ENCODE peak calls at places on chromosomes 3 and 15, in eight cellular contexts. One of them, this sample, is unnamed.
A peak's percentile ranks its signal among the peaks of the same experiment; 100 is the strongest.

GRCh38 chr15:51971353-51972133 is at the start of gene LEO1:
- DNase-seq in stimulated activated CD4-positive, alpha-beta T cell treated with anti-CD3 and anti-CD28 coated beads, Interleukin-2, amount 100 ng/mL, for 24 hours: peak; percentile 89
- DNase-seq in left ventricle myocardium superior: peak; percentile 88
- DNase-seq in hepatic stellate cell: peak; percentile 94
- DNase-seq in activated T-helper 9 cell treated with anti-CD3 and anti-CD28 coated beads, Interleukin-2, amount 50 U/mL, for 16 hours: peak; percentile 81
- DNase-seq in effector memory CD4-positive, alpha-beta T cell: peak; percentile 85
- DNase-seq in EL: peak; percentile 96
- DNase-seq in transverse colon: peak; percentile 92
- DNase-seq in this sample: peak; percentile 97

GRCh38 chr15:68384451-68385239 is 47.3 kb downstream of the ITGA11 start:
- DNase-seq in effector memory CD4-positive, alpha-beta T cell: no peak
- DNase-seq in left ventricle myocardium superior: peak; percentile 58
- DNase-seq in activated T-helper 9 cell treated with anti-CD3 and anti-CD28 coated beads, Interleukin-2, amount 50 U/mL, for 16 hours: no peak
- DNase-seq in transverse colon: no peak
- DNase-seq in hepatic stellate cell: peak; percentile 89
- DNase-seq in EL: peak; percentile 95
- DNase-seq in stimulated activated CD4-positive, alpha-beta T cell treated with anti-CD3 and anti-CD28 coated beads, Interleukin-2, amount 100 ng/mL, for 24 hours: peak; percentile 12
- DNase-seq in this sample: no peak

GRCh38 chr3:49616491-49616941 is 57.6 kb upstream of the APEH start:
- DNase-seq in EL: peak; percentile 63
- DNase-seq in effector memory CD4-positive, alpha-beta T cell: no peak
- DNase-seq in stimulated activated CD4-positive, alpha-beta T cell treated with anti-CD3 and anti-CD28 coated beads, Interleukin-2, amount 100 ng/mL, for 24 hours: no peak
- DNase-seq in left ventricle myocardium superior: no peak
- DNase-seq in hepatic stellate cell: no peak
- DNase-seq in transverse colon: no peak
- DNase-seq in activated T-helper 9 cell treated with anti-CD3 and anti-CD28 coated beads, Interleukin-2, amount 50 U/mL, for 16 hours: no peak
- DNase-seq in this sample: no peak

GRCh38 chr3:65854606-65855304 is 184.0 kb downstream of the MAGI1 start:
- DNase-seq in left ventricle myocardium superior: no peak
- DNase-seq in stimulated activated CD4-positive, alpha-beta T cell treated with anti-CD3 and anti-CD28 coated beads, Interleukin-2, amount 100 ng/mL, for 24 hours: no peak
- DNase-seq in effector memory CD4-positive, alpha-beta T cell: no peak
- DNase-seq in hepatic stellate cell: no peak
- DNase-seq in EL: peak; percentile 50
- DNase-seq in transverse colon: peak; percentile 66
- DNase-seq in activated T-helper 9 cell treated with anti-CD3 and anti-CD28 coated beads, Interleukin-2, amount 50 U/mL, for 16 hours: no peak
- DNase-seq in this sample: no peak

GRCh38 chr3:119346076-119346496 is 51.9 kb downstream of the ARHGAP31 start:
- DNase-seq in activated T-helper 9 cell treated with anti-CD3 and anti-CD28 coated beads, Interleukin-2, amount 50 U/mL, for 16 hours: no peak
- DNase-seq in hepatic stellate cell: peak; percentile 18
- DNase-seq in EL: peak; percentile 9
- DNase-seq in left ventricle myocardium superior: no peak
- DNase-seq in transverse colon: no peak
- DNase-seq in effector memory CD4-positive, alpha-beta T cell: no peak
- DNase-seq in stimulated activated CD4-positive, alpha-beta T cell treated with anti-CD3 and anti-CD28 coated beads, Interleukin-2, amount 100 ng/mL, for 24 hours: no peak
- DNase-seq in this sample: no peak

GRCh38 chr3:179463299-179463698 is 12.0 kb upstream of the GNB4 start:
- DNase-seq in hepatic stellate cell: no peak
- DNase-seq in effector memory CD4-positive, alpha-beta T cell: no peak
- DNase-seq in EL: no peak
- DNase-seq in left ventricle myocardium superior: no peak
- DNase-seq in transverse colon: no peak
- DNase-seq in stimulated activated CD4-positive, alpha-beta T cell treated with anti-CD3 and anti-CD28 coated beads, Interleukin-2, amount 100 ng/mL, for 24 hours: no peak
- DNase-seq in activated T-helper 9 cell treated with anti-CD3 and anti-CD28 coated beads, Interleukin-2, amount 50 U/mL, for 16 hours: no peak
- DNase-seq in this sample: no peak

GRCh38 chr15:66923438-66923881 is 141.9 kb upstream of the SMAD3 start:
- DNase-seq in activated T-helper 9 cell treated with anti-CD3 and anti-CD28 coated beads, Interleukin-2, amount 50 U/mL, for 16 hours: no peak
- DNase-seq in EL: peak; percentile 31
- DNase-seq in hepatic stellate cell: no peak
- DNase-seq in transverse colon: peak; percentile 43
- DNase-seq in left ventricle myocardium superior: no peak
- DNase-seq in effector memory CD4-positive, alpha-beta T cell: no peak
- DNase-seq in stimulated activated CD4-positive, alpha-beta T cell treated with anti-CD3 and anti-CD28 coated beads, Interleukin-2, amount 100 ng/mL, for 24 hours: peak; percentile 47
- DNase-seq in this sample: peak; percentile 36

GRCh38 chr3:48634661-48635221 is 520 bp downstream of the SLC26A6 start:
- DNase-seq in transverse colon: peak; percentile 69
- DNase-seq in stimulated activated CD4-positive, alpha-beta T cell treated with anti-CD3 and anti-CD28 coated beads, Interleukin-2, amount 100 ng/mL, for 24 hours: peak; percentile 58
- DNase-seq in effector memory CD4-positive, alpha-beta T cell: peak; percentile 10
- DNase-seq in left ventricle myocardium superior: peak; percentile 74
- DNase-seq in hepatic stellate cell: peak; percentile 90
- DNase-seq in activated T-helper 9 cell treated with anti-CD3 and anti-CD28 coated beads, Interleukin-2, amount 50 U/mL, for 16 hours: peak; percentile 26
- DNase-seq in EL: peak; percentile 78
- DNase-seq in this sample: peak; percentile 47

GRCh38 chr3:188236241-188236640 is 82.3 kb downstream of the LPP start:
- DNase-seq in left ventricle myocardium superior: no peak
- DNase-seq in effector memory CD4-positive, alpha-beta T cell: no peak
- DNase-seq in activated T-helper 9 cell treated with anti-CD3 and anti-CD28 coated beads, Interleukin-2, amount 50 U/mL, for 16 hours: no peak
- DNase-seq in hepatic stellate cell: no peak
- DNase-seq in EL: no peak
- DNase-seq in stimulated activated CD4-positive, alpha-beta T cell treated with anti-CD3 and anti-CD28 coated beads, Interleukin-2, amount 100 ng/mL, for 24 hours: no peak
- DNase-seq in transverse colon: no peak
- DNase-seq in this sample: no peak

GRCh38 chr3:36693670-36694069 is 70.7 kb downstream of the DCLK3 start:
- DNase-seq in EL: no peak
- DNase-seq in effector memory CD4-positive, alpha-beta T cell: no peak
- DNase-seq in left ventricle myocardium superior: no peak
- DNase-seq in hepatic stellate cell: no peak
- DNase-seq in transverse colon: no peak
- DNase-seq in activated T-helper 9 cell treated with anti-CD3 and anti-CD28 coated beads, Interleukin-2, amount 50 U/mL, for 16 hours: no peak
- DNase-seq in stimulated activated CD4-positive, alpha-beta T cell treated with anti-CD3 and anti-CD28 coated beads, Interleukin-2, amount 100 ng/mL, for 24 hours: no peak
- DNase-seq in this sample: no peak

GRCh38 chr3:36695769-36696137 is 68.6 kb downstream of the DCLK3 start:
- DNase-seq in activated T-helper 9 cell treated with anti-CD3 and anti-CD28 coated beads, Interleukin-2, amount 50 U/mL, for 16 hours: no peak
- DNase-seq in stimulated activated CD4-positive, alpha-beta T cell treated with anti-CD3 and anti-CD28 coated beads, Interleukin-2, amount 100 ng/mL, for 24 hours: no peak
- DNase-seq in transverse colon: no peak
- DNase-seq in EL: peak; percentile 72
- DNase-seq in effector memory CD4-positive, alpha-beta T cell: no peak
- DNase-seq in hepatic stellate cell: no peak
- DNase-seq in left ventricle myocardium superior: no peak
- DNase-seq in this sample: no peak

This sample was measured in testis.